ENCODE peak calls at places on chromosomes 3 and 15, in six cellular contexts. One of them, this sample, is unnamed.
A peak's percentile ranks its signal among the peaks of the same experiment; 100 is the strongest.

GRCh38 chr3:149554826-149555225 is 80.3 kb downstream of the TM4SF4 start:
- DNase-seq in left ventricle myocardium inferior: no peak
- DNase-seq in IMR-90: peak; percentile 91
- DNase-seq in heart right ventricle: peak; percentile 23
- DNase-seq in psoas muscle: no peak
- DNase-seq in astrocyte: peak; percentile 89
- DNase-seq in this sample: no peak

GRCh38 chr3:69823710-69824109 is 84.4 kb downstream of the MITF start:
- DNase-seq in left ventricle myocardium inferior: no peak
- DNase-seq in IMR-90: peak; percentile 53
- DNase-seq in heart right ventricle: no peak
- DNase-seq in psoas muscle: no peak
- DNase-seq in astrocyte: peak; percentile 12
- DNase-seq in this sample: no peak

GRCh38 chr3:62210016-62210415 is 163.3 kb downstream of the FEZF2 start:
- DNase-seq in left ventricle myocardium inferior: no peak
- DNase-seq in IMR-90: no peak
- DNase-seq in heart right ventricle: no peak
- DNase-seq in psoas muscle: no peak
- DNase-seq in astrocyte: no peak
- DNase-seq in this sample: no peak

GRCh38 chr15:35256141-35256540 is 171.0 kb upstream of the NANOGP8 start:
- DNase-seq in left ventricle myocardium inferior: no peak
- DNase-seq in IMR-90: no peak
- DNase-seq in heart right ventricle: no peak
- DNase-seq in psoas muscle: no peak
- DNase-seq in astrocyte: no peak
- DNase-seq in this sample: no peak

GRCh38 chr3:14565791-14566588 is 25.8 kb upstream of the GRIP2 start:
- DNase-seq in left ventricle myocardium inferior: no peak
- DNase-seq in IMR-90: peak; percentile 26
- DNase-seq in heart right ventricle: no peak
- DNase-seq in psoas muscle: no peak
- DNase-seq in astrocyte: peak; percentile 73
- DNase-seq in this sample: no peak

GRCh38 chr3:102933377-102933776 is 498.6 kb downstream of the ZPLD1 start:
- DNase-seq in left ventricle myocardium inferior: no peak
- DNase-seq in IMR-90: no peak
- DNase-seq in heart right ventricle: no peak
- DNase-seq in psoas muscle: no peak
- DNase-seq in astrocyte: no peak
- DNase-seq in this sample: no peak

GRCh38 chr15:56734013-56734625 is 810 bp upstream of the ZNF280D start:
- DNase-seq in left ventricle myocardium inferior: no peak
- DNase-seq in IMR-90: no peak
- DNase-seq in heart right ventricle: no peak
- DNase-seq in psoas muscle: no peak
- DNase-seq in astrocyte: no peak
- DNase-seq in this sample: no peak

GRCh38 chr3:59809750-59810444 is 760.1 kb upstream of the CFAP20DC start:
- DNase-seq in left ventricle myocardium inferior: no peak
- DNase-seq in IMR-90: peak; percentile 57
- DNase-seq in heart right ventricle: no peak
- DNase-seq in psoas muscle: no peak
- DNase-seq in astrocyte: peak; percentile 29
- DNase-seq in this sample: no peak

GRCh38 chr3:15387171-15387581 is 40.2 kb downstream of the METTL6 start:
- DNase-seq in left ventricle myocardium inferior: no peak
- DNase-seq in IMR-90: peak; percentile 27
- DNase-seq in heart right ventricle: peak; percentile 29
- DNase-seq in psoas muscle: no peak
- DNase-seq in astrocyte: no peak
- DNase-seq in this sample: peak; percentile 87

GRCh38 chr15:33243869-33244268 is 49.4 kb upstream of the FMN1 start:
- DNase-seq in left ventricle myocardium inferior: no peak
- DNase-seq in IMR-90: peak; percentile 44
- DNase-seq in heart right ventricle: no peak
- DNase-seq in psoas muscle: no peak
- DNase-seq in astrocyte: peak; percentile 52
- DNase-seq in this sample: no peak

GRCh38 chr15:38072507-38073277 is 138.3 kb downstream of the TMCO5A start:
- DNase-seq in left ventricle myocardium inferior: peak; percentile 76
- DNase-seq in IMR-90: peak; percentile 71
- DNase-seq in heart right ventricle: peak; percentile 65
- DNase-seq in psoas muscle: peak; percentile 81
- DNase-seq in astrocyte: peak; percentile 69
- DNase-seq in this sample: peak; percentile 64
- TF ChIP-seq CTCF in left ventricle myocardium inferior: peak; percentile 30
- TF ChIP-seq CTCF in IMR-90: peak; percentile 25
- TF ChIP-seq CTCF in heart right ventricle: no peak
- TF ChIP-seq CTCF in psoas muscle: no peak
- TF ChIP-seq CTCF in astrocyte: peak; percentile 17
- TF ChIP-seq CTCF in this sample: no peak

DNA sequence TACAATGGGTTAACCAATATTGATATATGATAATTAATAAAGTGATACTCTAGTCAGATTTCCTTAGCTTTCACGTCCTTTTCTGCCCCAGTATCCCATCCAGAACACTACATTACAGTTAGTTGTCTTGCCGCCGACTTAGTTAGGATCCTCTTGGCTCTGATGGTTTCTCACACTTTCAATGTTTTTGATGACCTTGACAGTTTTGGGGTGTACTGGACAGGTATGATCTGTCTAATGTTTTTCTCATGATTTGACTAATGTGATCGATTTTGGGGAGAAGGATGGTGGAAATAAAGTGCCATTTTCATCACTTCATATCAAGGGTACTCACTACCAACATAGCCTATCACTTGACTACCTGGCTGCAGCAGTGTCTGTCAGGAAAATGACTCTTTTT is 245.0 kb upstream of the TMC3 start:
- DNase-seq in left ventricle myocardium inferior: no peak
- DNase-seq in IMR-90: no peak
- DNase-seq in heart right ventricle: no peak
- DNase-seq in psoas muscle: no peak
- DNase-seq in astrocyte: no peak
- DNase-seq in this sample: no peak
- H3K4me1 ChIP-seq in left ventricle myocardium inferior: no peaks in the 10 kb centered on the region
- H3K4me1 ChIP-seq in IMR-90: no peaks in the 10 kb centered on the region
- H3K4me1 ChIP-seq in heart right ventricle: no peaks in the 10 kb centered on the region
- H3K4me1 ChIP-seq in psoas muscle: no peaks in the 10 kb centered on the region
- H3K4me1 ChIP-seq in astrocyte: no peaks in the 10 kb centered on the region
- H3K4me1 ChIP-seq in this sample: no peaks in the 10 kb centered on the region

GRCh38 chr3:173876476-173876875 is 478.9 kb downstream of the NLGN1 start:
- DNase-seq in left ventricle myocardium inferior: no peak
- DNase-seq in IMR-90: no peak
- DNase-seq in heart right ventricle: no peak
- DNase-seq in psoas muscle: no peak
- DNase-seq in astrocyte: no peak
- DNase-seq in this sample: no peak
- TF ChIP-seq CTCF in left ventricle myocardium inferior: no peak
- TF ChIP-seq CTCF in IMR-90: peak; percentile 21
- TF ChIP-seq CTCF in heart right ventricle: no peak
- TF ChIP-seq CTCF in psoas muscle: no peak
- TF ChIP-seq CTCF in astrocyte: peak; percentile 19
- TF ChIP-seq CTCF in this sample: peak; percentile 20

GRCh38 chr15:91630090-91630489 is 223.4 kb upstream of the SLCO3A1 start:
- DNase-seq in left ventricle myocardium inferior: no peak
- DNase-seq in IMR-90: no peak
- DNase-seq in heart right ventricle: no peak
- DNase-seq in psoas muscle: no peak
- DNase-seq in astrocyte: no peak
- DNase-seq in this sample: no peak
- H3K4me1 ChIP-seq in left ventricle myocardium inferior: peaks cover 23% of the 10 kb centered on the region
- H3K4me1 ChIP-seq in IMR-90: no peaks in the 10 kb centered on the region
- H3K4me1 ChIP-seq in heart right ventricle: peaks cover 9% of the 10 kb centered on the region
- H3K4me1 ChIP-seq in psoas muscle: peaks cover 8% of the 10 kb centered on the region
- H3K4me1 ChIP-seq in astrocyte: no peaks in the 10 kb centered on the region
- H3K4me1 ChIP-seq in this sample: peaks cover 11% of the 10 kb centered on the region

GRCh38 chr3:37291275-37291700 is 116.9 kb upstream of the LRRFIP2 start:
- DNase-seq in left ventricle myocardium inferior: no peak
- DNase-seq in IMR-90: peak; percentile 88
- DNase-seq in heart right ventricle: no peak
- DNase-seq in psoas muscle: no peak
- DNase-seq in astrocyte: peak; percentile 72
- DNase-seq in this sample: no peak

GRCh38 chr3:37293646-37294045 is 119.3 kb upstream of the LRRFIP2 start:
- DNase-seq in left ventricle myocardium inferior: no peak
- DNase-seq in IMR-90: no peak
- DNase-seq in heart right ventricle: no peak
- DNase-seq in psoas muscle: no peak
- DNase-seq in astrocyte: no peak
- DNase-seq in this sample: no peak

GRCh38 chr3:37295925-37296324 is 121.5 kb upstream of the LRRFIP2 start:
- DNase-seq in left ventricle myocardium inferior: no peak
- DNase-seq in IMR-90: peak; percentile 46
- DNase-seq in heart right ventricle: no peak
- DNase-seq in psoas muscle: no peak
- DNase-seq in astrocyte: no peak
- DNase-seq in this sample: no peak

GRCh38 chr3:37287776-37288175 is 113.4 kb upstream of the LRRFIP2 start:
- DNase-seq in left ventricle myocardium inferior: no peak
- DNase-seq in IMR-90: peak; percentile 42
- DNase-seq in heart right ventricle: no peak
- DNase-seq in psoas muscle: no peak
- DNase-seq in astrocyte: peak; percentile 25
- DNase-seq in this sample: no peak

DNA sequence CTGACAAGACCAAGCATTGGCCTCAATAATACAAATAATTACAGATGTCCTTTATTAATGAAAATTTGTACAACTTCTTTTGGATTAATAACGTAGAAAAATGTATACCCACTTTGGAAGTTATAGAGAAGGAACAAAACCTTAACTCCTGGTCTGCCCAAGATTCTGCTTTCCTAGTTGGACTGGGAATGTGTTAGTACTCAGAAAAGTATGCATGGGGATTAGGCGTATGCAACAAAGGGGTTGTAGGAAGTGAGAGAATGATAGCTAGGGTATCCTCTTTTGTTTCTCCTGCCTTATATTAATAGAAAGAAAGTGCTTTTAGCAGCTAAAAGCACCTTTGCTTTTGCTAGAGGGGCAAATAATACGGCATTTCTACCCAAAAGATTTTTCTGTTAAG is 116.2 kb upstream of the LRRFIP2 start:
- DNase-seq in left ventricle myocardium inferior: no peak
- DNase-seq in IMR-90: peak; percentile 75
- DNase-seq in heart right ventricle: no peak
- DNase-seq in psoas muscle: no peak
- DNase-seq in astrocyte: peak; percentile 75
- DNase-seq in this sample: no peak
- TF ChIP-seq CTCF in left ventricle myocardium inferior: no peak
- TF ChIP-seq CTCF in IMR-90: no peak
- TF ChIP-seq CTCF in heart right ventricle: no peak
- TF ChIP-seq CTCF in psoas muscle: no peak
- TF ChIP-seq CTCF in astrocyte: no peak
- TF ChIP-seq CTCF in this sample: no peak

DNA sequence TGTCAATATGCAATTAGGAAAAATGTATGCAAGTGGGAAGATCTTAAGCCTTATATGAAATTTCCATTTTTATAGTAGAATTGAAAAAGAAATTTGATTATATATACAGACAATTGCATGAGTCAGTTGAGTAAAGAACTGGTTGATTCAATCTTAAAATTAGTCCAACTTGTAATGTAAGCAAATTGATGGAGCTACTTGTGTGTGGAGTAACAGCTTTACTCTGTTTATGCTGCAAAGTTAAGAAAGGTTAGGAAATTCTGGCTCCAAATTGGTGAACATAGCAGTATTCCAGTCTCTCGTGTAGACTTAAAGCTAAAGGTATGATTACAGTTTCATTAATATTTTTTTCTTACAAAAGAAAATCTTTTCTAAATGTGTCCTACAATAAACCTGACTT is 4.0 kb downstream of the TNFSF10 start:
- DNase-seq in left ventricle myocardium inferior: no peak
- DNase-seq in IMR-90: peak; percentile 62
- DNase-seq in heart right ventricle: no peak
- DNase-seq in psoas muscle: no peak
- DNase-seq in astrocyte: no peak
- DNase-seq in this sample: no peak
- H3K4me1 ChIP-seq in left ventricle myocardium inferior: peaks cover 65% of the 10 kb centered on the region
- H3K4me1 ChIP-seq in IMR-90: peaks cover 14% of the 10 kb centered on the region
- H3K4me1 ChIP-seq in heart right ventricle: peaks cover 38% of the 10 kb centered on the region
- H3K4me1 ChIP-seq in psoas muscle: peaks cover 14% of the 10 kb centered on the region
- H3K4me1 ChIP-seq in astrocyte: peaks cover 11% of the 10 kb centered on the region
- H3K4me1 ChIP-seq in this sample: peaks cover 67% of the 10 kb centered on the region

GRCh38 chr3:170420307-170420821 is 1.7 kb downstream of the CLDN11 start:
- DNase-seq in left ventricle myocardium inferior: no peak
- DNase-seq in IMR-90: peak; percentile 47
- DNase-seq in heart right ventricle: no peak
- DNase-seq in psoas muscle: no peak
- DNase-seq in astrocyte: peak; percentile 42
- DNase-seq in this sample: no peak

GRCh38 chr3:170419301-170420087 is 826 bp downstream of the CLDN11 start:
- DNase-seq in left ventricle myocardium inferior: no peak
- DNase-seq in IMR-90: peak; percentile 41
- DNase-seq in heart right ventricle: peak; percentile 20
- DNase-seq in psoas muscle: peak; percentile 60
- DNase-seq in astrocyte: peak; percentile 29
- DNase-seq in this sample: no peak

GRCh38 chr3:170421147-170421641 is 2.5 kb downstream of the CLDN11 start:
- DNase-seq in left ventricle myocardium inferior: peak; percentile 21
- DNase-seq in IMR-90: peak; percentile 44
- DNase-seq in heart right ventricle: peak; percentile 13
- DNase-seq in psoas muscle: no peak
- DNase-seq in astrocyte: peak; percentile 30
- DNase-seq in this sample: no peak

GRCh38 chr3:170417090-170417489 is 1.6 kb upstream of the CLDN11 start:
- DNase-seq in left ventricle myocardium inferior: no peak
- DNase-seq in IMR-90: no peak
- DNase-seq in heart right ventricle: no peak
- DNase-seq in psoas muscle: no peak
- DNase-seq in astrocyte: no peak
- DNase-seq in this sample: no peak

GRCh38 chr3:170418422-170419300 is at the start of gene CLDN11:
- DNase-seq in left ventricle myocardium inferior: peak; percentile 40
- DNase-seq in IMR-90: peak; percentile 75
- DNase-seq in heart right ventricle: peak; percentile 10
- DNase-seq in psoas muscle: peak; percentile 70
- DNase-seq in astrocyte: peak; percentile 24
- DNase-seq in this sample: no peak
- TF ChIP-seq CTCF in left ventricle myocardium inferior: no peak
- TF ChIP-seq CTCF in IMR-90: peak; percentile 17
- TF ChIP-seq CTCF in heart right ventricle: no peak
- TF ChIP-seq CTCF in psoas muscle: no peak
- TF ChIP-seq CTCF in astrocyte: no peak
- TF ChIP-seq CTCF in this sample: no peak

GRCh38 chr3:172201990-172202318 is 162.6 kb downstream of the FNDC3B start:
- DNase-seq in left ventricle myocardium inferior: no peak
- DNase-seq in IMR-90: peak; percentile 96
- DNase-seq in heart right ventricle: peak; percentile 30
- DNase-seq in psoas muscle: no peak
- DNase-seq in astrocyte: peak; percentile 89
- DNase-seq in this sample: no peak
- H3K4me1 ChIP-seq in left ventricle myocardium inferior: peaks cover 70% of the 10 kb centered on the region
- H3K4me1 ChIP-seq in IMR-90: peaks cover 19% of the 10 kb centered on the region
- H3K4me1 ChIP-seq in heart right ventricle: peaks cover 64% of the 10 kb centered on the region
- H3K4me1 ChIP-seq in psoas muscle: peaks cover 40% of the 10 kb centered on the region
- H3K4me1 ChIP-seq in astrocyte: peaks cover 58% of the 10 kb centered on the region
- H3K4me1 ChIP-seq in this sample: peaks cover 49% of the 10 kb centered on the region

This sample was measured in adrenal gland.